ENCODE peak calls at places on chromosomes 5 and 9, in seven cellular contexts. Z is kidney; I is ascending aorta; D is A549; K is breast epithelium; B is CD8-positive, alpha-beta T cell; W is gastrocnemius medialis. J is an unnamed sample. For H3K9me3, the result is how much of the 10 kb centered on the place peaks cover.

GRCh38 chr5:96112703-96113102 is 151.1 kb upstream of the ELL2 start:
- DNase-seq in K (no peak), I (no peak), D (no peak), B (no peak), Z (no peak), W (no peak), J (no peak)

GRCh38 chr9:96674914-96675538 is 19.9 kb upstream of the PRXL2C start:
- DNase-seq in W (no peak), D (no peak), Z (no peak), B (no peak), K (no peak), I (no peak), J (no peak)

GRCh38 chr9:129333961-129334743 is 156.1 kb upstream of the IER5L start:
- DNase-seq in Z (peak), W (peak), I (peak), B (peak), K (peak), D (peak), J (peak)

GRCh38 chr5:73499187-73499586 is 945 bp downstream of the BTF3 start:
- DNase-seq in W (no peak), B (no peak), Z (no peak), I (no peak), D (no peak), K (no peak), J (no peak)

GRCh38 chr5:132498152-132498551 is 7.6 kb upstream of the IRF1 start:
- DNase-seq in K (no peak), B (no peak), D (peak), I (peak), Z (no peak), W (peak), J (no peak)

GRCh38 chr9:91120200-91120599 is 241.5 kb downstream of the AUH start:
- DNase-seq in Z (no peak), I (no peak), W (no peak), B (no peak), K (no peak), D (no peak), J (no peak)

GRCh38 chr5:72268753-72269410 is 51.2 kb downstream of the MRPS27 start:
- DNase-seq in W (no peak), I (no peak), D (no peak), Z (no peak), K (peak), B (peak), J (peak)

GRCh38 chr5:176697267-176697928 is 50.1 kb downstream of the TSPAN17 start:
- DNase-seq in Z (no peak), I (no peak), K (no peak), W (no peak), B (no peak), D (no peak), J (no peak)

GRCh38 chr9:87683751-87684626 is 41.9 kb upstream of the CTSL start:
- DNase-seq in K (no peak), Z (no peak), W (no peak), B (no peak), I (no peak), D (no peak), J (no peak)

GRCh38 chr5:176596689-176597416 is 13.1 kb downstream of the GPRIN1 start:
- DNase-seq in Z (peak), B (peak), I (no peak), W (no peak), D (no peak), K (no peak), J (peak)

GRCh38 chr9:117427357-117427913 is 12.6 kb upstream of the ASTN2 start:
- DNase-seq in I (no peak), B (no peak), Z (no peak), W (no peak), D (no peak), K (no peak), J (no peak)

GRCh38 chr5:59724482-59725392 is 168.8 kb downstream of the PDE4D start:
- DNase-seq in W (no peak), I (no peak), K (no peak), B (no peak), Z (no peak), D (peak), J (no peak)

GRCh38 chr5:52668544-52669185 is 119.1 kb upstream of the ITGA1 start:
- DNase-seq in W (no peak), Z (peak), B (no peak), D (no peak), K (no peak), I (no peak), J (no peak)

GRCh38 chr5:157603333-157604190 is 28.0 kb upstream of the ADAM19 start:
- DNase-seq in I (no peak), Z (no peak), D (peak), B (peak), K (no peak), W (no peak), J (peak)

GRCh38 chr9:75591972-75592371 is 298.5 kb upstream of the PCSK5 start:
- DNase-seq in W (peak), K (no peak), I (no peak), D (no peak), B (no peak), Z (no peak), J (no peak)

GRCh38 chr9:135820661-135821060 is 86.7 kb downstream of the CAMSAP1 start:
- DNase-seq in K (peak), W (no peak), I (peak), Z (no peak), B (no peak), D (no peak), J (no peak)

GRCh38 chr9:127419306-127419705 is 4.9 kb upstream of the ZNF79 start:
- DNase-seq in K (no peak), W (no peak), D (no peak), B (no peak), Z (no peak), I (no peak), J (no peak)

GRCh38 chr9:127417130-127418036 is 6.8 kb upstream of the ZNF79 start:
- DNase-seq in D (no peak), W (no peak), B (no peak), I (no peak), Z (no peak), K (no peak), J (no peak)

GRCh38 chr9:127415657-127416056 is 8.5 kb upstream of the ZNF79 start:
- DNase-seq in Z (no peak), D (no peak), K (no peak), B (no peak), I (no peak), W (no peak), J (no peak)

GRCh38 chr9:127415158-127415557 is 9.0 kb upstream of the ZNF79 start:
- DNase-seq in D (no peak), I (no peak), K (no peak), W (no peak), Z (no peak), B (no peak), J (no peak)

GRCh38 chr9:127418037-127418471 is 6.1 kb upstream of the ZNF79 start:
- DNase-seq in B (peak), Z (no peak), K (no peak), W (no peak), I (no peak), D (peak), J (peak)
- TF ChIP-seq CTCF in B (peak), Z (no peak), K (no peak), W (peak), I (no peak), D (peak), J (peak)

GRCh38 chr9:133045132-133045531 is 14.3 kb downstream of the GTF3C5 start:
- DNase-seq in K (no peak), Z (no peak), W (no peak), I (peak), B (no peak), D (no peak), J (no peak)
- H3K27ac ChIP-seq in K (no peak), Z (no peak), W (no peak), I (no peak), B (no peak), D (no peak), J (no peak)

DNA sequence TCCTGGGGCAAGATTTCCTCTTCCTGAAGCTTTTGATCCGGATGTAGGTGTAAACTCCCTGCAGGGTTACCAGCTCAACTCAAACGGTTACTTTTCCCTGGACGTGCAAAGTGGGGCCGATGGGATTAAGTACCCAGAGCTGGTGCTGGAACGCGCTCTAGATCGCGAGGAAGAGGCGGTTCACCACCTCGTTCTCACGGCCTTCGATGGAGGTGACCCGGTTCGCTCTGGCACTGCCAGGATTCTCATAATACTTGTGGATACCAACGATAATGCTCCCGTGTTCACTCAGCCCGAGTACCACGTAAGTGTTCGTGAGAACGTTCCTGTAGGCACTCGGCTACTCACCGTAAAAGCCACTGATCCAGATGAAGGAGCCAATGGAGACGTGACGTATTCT is 820 bp downstream of the PCDHGA4 start:
- DNase-seq in I (no peak), D (no peak), W (no peak), K (no peak), B (no peak), Z (no peak), J (no peak)
- H3K9me3 ChIP-seq in I (half or more), D (half or more), W (under half), K (half or more), B (under half), Z (half or more), J (under half)

GRCh38 chr9:19553441-19553840 is 144.6 kb downstream of the ACER2 start:
- DNase-seq in I (no peak), Z (no peak), K (no peak), D (no peak), W (no peak), B (no peak), J (no peak)

GRCh38 chr9:19552693-19553092 is 143.9 kb downstream of the ACER2 start:
- DNase-seq in B (no peak), I (no peak), Z (no peak), K (no peak), W (no peak), D (no peak), J (no peak)

GRCh38 chr9:19550009-19550408 is 141.2 kb downstream of the ACER2 start:
- DNase-seq in I (no peak), D (no peak), W (no peak), K (no peak), Z (no peak), B (no peak), J (no peak)

GRCh38 chr9:19552282-19552681 is 143.5 kb downstream of the ACER2 start:
- DNase-seq in I (no peak), B (no peak), D (no peak), Z (no peak), K (no peak), W (no peak), J (no peak)

GRCh38 chr9:19551124-19551929 is 142.5 kb downstream of the ACER2 start:
- DNase-seq in I (no peak), W (no peak), Z (no peak), B (no peak), K (no peak), D (no peak), J (no peak)
- TF ChIP-seq CTCF in I (no peak), W (no peak), Z (no peak), B (no peak), K (no peak), D (no peak), J (no peak)

GRCh38 chr9:77803423-77803822 is 155.3 kb upstream of the GNA14 start:
- DNase-seq in I (no peak), B (no peak), W (no peak), D (no peak), Z (no peak), K (no peak), J (no peak)
- H3K27ac ChIP-seq in I (no peak), B (no peak), W (no peak), D (no peak), Z (no peak), K (no peak), J (no peak)